ENCODE peak calls at places on chromosomes 11 and 22, in eight cellular contexts. One of them, this sample, is unnamed.
A peak's percentile ranks its signal among the peaks of the same experiment; 100 is the strongest.

GRCh38 chr11:113468666-113469345 is 6.4 kb downstream of the DRD2 start:
- DNase-seq in stimulated activated CD8-positive, alpha-beta memory T cell treated with anti-CD3 and anti-CD28 coated beads, Interleukin-15, amount 100 ng/mL, for 1 hour: no peak
- DNase-seq in neural crest cell: no peak
- DNase-seq in hippocampal formation: no peak
- DNase-seq in NCI-H774: no peak
- DNase-seq in NCI-H187: no peak
- DNase-seq in cortex of kidney: no peak
- DNase-seq in cardiac muscle cell: no peak
- DNase-seq in this sample: no peak

GRCh38 chr11:2109541-2110019 is 29.6 kb downstream of the IGF2 start:
- DNase-seq in hippocampal formation: no peak
- DNase-seq in NCI-H187: no peak
- DNase-seq in stimulated activated CD8-positive, alpha-beta memory T cell treated with anti-CD3 and anti-CD28 coated beads, Interleukin-15, amount 100 ng/mL, for 1 hour: no peak
- DNase-seq in cardiac muscle cell: peak; percentile 18
- DNase-seq in neural crest cell: no peak
- DNase-seq in NCI-H774: no peak
- DNase-seq in cortex of kidney: no peak
- DNase-seq in this sample: no peak

GRCh38 chr11:11909727-11910126 is 68.0 kb downstream of the USP47 start:
- DNase-seq in stimulated activated CD8-positive, alpha-beta memory T cell treated with anti-CD3 and anti-CD28 coated beads, Interleukin-15, amount 100 ng/mL, for 1 hour: no peak
- DNase-seq in cardiac muscle cell: no peak
- DNase-seq in cortex of kidney: no peak
- DNase-seq in NCI-H774: no peak
- DNase-seq in neural crest cell: no peak
- DNase-seq in NCI-H187: no peak
- DNase-seq in hippocampal formation: no peak
- DNase-seq in this sample: no peak

GRCh38 chr22:44133901-44134511 is 46.7 kb upstream of the PARVG start:
- DNase-seq in cortex of kidney: no peak
- DNase-seq in hippocampal formation: no peak
- DNase-seq in NCI-H774: no peak
- DNase-seq in cardiac muscle cell: no peak
- DNase-seq in NCI-H187: no peak
- DNase-seq in stimulated activated CD8-positive, alpha-beta memory T cell treated with anti-CD3 and anti-CD28 coated beads, Interleukin-15, amount 100 ng/mL, for 1 hour: no peak
- DNase-seq in neural crest cell: no peak
- DNase-seq in this sample: no peak

GRCh38 chr11:81596709-81597108 is 1137.0 kb downstream of the FAM181B start:
- DNase-seq in NCI-H774: no peak
- DNase-seq in NCI-H187: no peak
- DNase-seq in cortex of kidney: no peak
- DNase-seq in stimulated activated CD8-positive, alpha-beta memory T cell treated with anti-CD3 and anti-CD28 coated beads, Interleukin-15, amount 100 ng/mL, for 1 hour: no peak
- DNase-seq in neural crest cell: no peak
- DNase-seq in hippocampal formation: no peak
- DNase-seq in cardiac muscle cell: peak; percentile 12
- DNase-seq in this sample: no peak

GRCh38 chr11:65502852-65503603 is 4.2 kb downstream of the MALAT1 start:
- DNase-seq in cardiac muscle cell: no peak
- DNase-seq in hippocampal formation: no peak
- DNase-seq in cortex of kidney: no peak
- DNase-seq in stimulated activated CD8-positive, alpha-beta memory T cell treated with anti-CD3 and anti-CD28 coated beads, Interleukin-15, amount 100 ng/mL, for 1 hour: no peak
- DNase-seq in NCI-H774: no peak
- DNase-seq in NCI-H187: no peak
- DNase-seq in neural crest cell: no peak
- DNase-seq in this sample: no peak

GRCh38 chr22:42299586-42300285 is 29.3 kb upstream of the TCF20 start:
- DNase-seq in NCI-H774: no peak
- DNase-seq in cardiac muscle cell: peak; percentile 52
- DNase-seq in NCI-H187: no peak
- DNase-seq in cortex of kidney: no peak
- DNase-seq in neural crest cell: peak; percentile 40
- DNase-seq in stimulated activated CD8-positive, alpha-beta memory T cell treated with anti-CD3 and anti-CD28 coated beads, Interleukin-15, amount 100 ng/mL, for 1 hour: no peak
- DNase-seq in hippocampal formation: no peak
- DNase-seq in this sample: peak; percentile 40

GRCh38 chr11:103987631-103988594 is 48.5 kb upstream of the DDI1 start:
- DNase-seq in stimulated activated CD8-positive, alpha-beta memory T cell treated with anti-CD3 and anti-CD28 coated beads, Interleukin-15, amount 100 ng/mL, for 1 hour: no peak
- DNase-seq in cardiac muscle cell: no peak
- DNase-seq in NCI-H774: no peak
- DNase-seq in cortex of kidney: no peak
- DNase-seq in neural crest cell: no peak
- DNase-seq in NCI-H187: no peak
- DNase-seq in hippocampal formation: no peak
- DNase-seq in this sample: peak; percentile 27

GRCh38 chr22:40908895-40909294 is 42.3 kb upstream of the RBX1 start:
- DNase-seq in NCI-H187: no peak
- DNase-seq in cardiac muscle cell: no peak
- DNase-seq in hippocampal formation: no peak
- DNase-seq in stimulated activated CD8-positive, alpha-beta memory T cell treated with anti-CD3 and anti-CD28 coated beads, Interleukin-15, amount 100 ng/mL, for 1 hour: no peak
- DNase-seq in cortex of kidney: no peak
- DNase-seq in NCI-H774: no peak
- DNase-seq in neural crest cell: no peak
- DNase-seq in this sample: no peak

GRCh38 chr11:75277991-75278790 is 37.6 kb downstream of the TPBGL start:
- DNase-seq in neural crest cell: no peak
- DNase-seq in NCI-H187: no peak
- DNase-seq in cardiac muscle cell: no peak
- DNase-seq in stimulated activated CD8-positive, alpha-beta memory T cell treated with anti-CD3 and anti-CD28 coated beads, Interleukin-15, amount 100 ng/mL, for 1 hour: no peak
- DNase-seq in hippocampal formation: no peak
- DNase-seq in cortex of kidney: no peak
- DNase-seq in NCI-H774: no peak
- DNase-seq in this sample: no peak

This sample was measured in COLO829.